ENCODE peak calls at places on chromosomes 2 and 18, in five cellular contexts. D is BE2C, L is H9, W is tibial nerve, H is cardiac muscle cell. A is an unnamed sample.

GRCh38 chr2:239106314-239106908 is 258.5 kb downstream of the TWIST2 start:
- DNase-seq in D (peak), L (peak), W (no peak), H (peak), A (peak)

GRCh38 chr2:62884086-62884485 is 166.5 kb upstream of the OTX1 start:
- DNase-seq in D (no peak), L (no peak), W (no peak), H (no peak), A (no peak)

GRCh38 chr2:8491296-8492048 is 190.4 kb upstream of the ID2 start:
- DNase-seq in D (no peak), L (no peak), W (no peak), H (no peak), A (no peak)

GRCh38 chr2:216677439-216678097 is 17.8 kb downstream of the IGFBP5 start:
- DNase-seq in D (no peak), L (no peak), W (no peak), H (no peak), A (no peak)

GRCh38 chr2:129877795-129878775 is 101.4 kb upstream of the RAB6C start:
- DNase-seq in D (no peak), L (peak), W (no peak), H (peak), A (peak)

GRCh38 chr18:3340015-3340681 is 78.2 kb downstream of the MYL12B start:
- DNase-seq in D (no peak), L (no peak), W (no peak), H (no peak), A (no peak)

GRCh38 chr2:49770919-49771318 is 616.6 kb upstream of the FSHR start:
- DNase-seq in D (peak), L (peak), W (no peak), H (peak), A (peak)

GRCh38 chr2:109612991-109613921 is 510 bp downstream of the SEPTIN10 start:
- DNase-seq in D (peak), L (peak), W (peak), H (peak), A (no peak)

GRCh38 chr2:96927420-96928171 is 57.7 kb upstream of the SEMA4C start:
- DNase-seq in D (no peak), L (no peak), W (no peak), H (no peak), A (peak)

GRCh38 chr2:239433777-239434396 is 33.1 kb upstream of the HDAC4 start:
- DNase-seq in D (no peak), L (no peak), W (no peak), H (no peak), A (peak)

GRCh38 chr18:7671105-7671504 is 104.0 kb downstream of the PTPRM start:
- DNase-seq in D (no peak), L (no peak), W (no peak), H (no peak), A (no peak)

GRCh38 chr2:239581352-239581901 is 180.6 kb upstream of the HDAC4 start:
- DNase-seq in D (no peak), L (no peak), W (no peak), H (no peak), A (no peak)

GRCh38 chr2:134258684-134259408 is 5.0 kb downstream of the MGAT5 start:
- DNase-seq in D (no peak), L (no peak), W (no peak), H (no peak), A (no peak)

GRCh38 chr2:68050353-68050752 is 12.5 kb downstream of the C1D start:
- DNase-seq in D (no peak), L (no peak), W (no peak), H (no peak), A (no peak)

GRCh38 chr2:152384992-152385391 is 50.0 kb downstream of the FMNL2 start:
- DNase-seq in D (no peak), L (no peak), W (no peak), H (no peak), A (no peak)

GRCh38 chr18:63152791-63153190 is 166.8 kb downstream of the BCL2 start:
- DNase-seq in D (no peak), L (no peak), W (no peak), H (no peak), A (no peak)

GRCh38 chr2:120442923-120443571 is 97.1 kb downstream of the INHBB start:
- DNase-seq in D (no peak), L (peak), W (no peak), H (peak), A (no peak)

GRCh38 chr2:220006152-220006551 is 378.7 kb downstream of the SLC4A3 start:
- DNase-seq in D (no peak), L (no peak), W (no peak), H (peak), A (no peak)

GRCh38 chr2:170824526-170825015 is 7.9 kb downstream of the GAD1 start:
- DNase-seq in D (no peak), L (no peak), W (no peak), H (no peak), A (no peak)

GRCh38 chr2:41950440-41950960 is 97.3 kb upstream of the PKDCC start:
- DNase-seq in D (no peak), L (no peak), W (no peak), H (no peak), A (no peak)

GRCh38 chr2:10832228-10832936 is 19.8 kb upstream of the PDIA6 start:
- DNase-seq in D (peak), L (peak), W (peak), H (peak), A (peak)

GRCh38 chr2:175853110-175853509 is 149.0 kb downstream of the LNPK start:
- DNase-seq in D (no peak), L (no peak), W (no peak), H (no peak), A (no peak)

GRCh38 chr2:232316382-232317190 is 62.0 kb upstream of the ALPP start:
- DNase-seq in D (no peak), L (no peak), W (no peak), H (peak), A (no peak)
- TF ChIP-seq CTCF in D (no peak), L (no peak), W (no peak), H (no peak), A (no peak)

GRCh38 chr2:52821631-52822030 is 946.0 kb upstream of the CHAC2 start:
- DNase-seq in D (no peak), L (no peak), W (no peak), H (peak), A (no peak)
- TF ChIP-seq CTCF in D (peak), L (peak), W (no peak), H (peak), A (peak)

GRCh38 chr18:51273435-51273834 is 76.0 kb upstream of the MEX3C start:
- DNase-seq in D (no peak), L (no peak), W (no peak), H (peak), A (peak)

GRCh38 chr18:51279367-51279984 is 82.0 kb upstream of the MEX3C start:
- DNase-seq in D (no peak), L (no peak), W (no peak), H (no peak), A (no peak)

GRCh38 chr18:51275712-51276473 is 78.4 kb upstream of the MEX3C start:
- DNase-seq in D (peak), L (no peak), W (no peak), H (peak), A (no peak)

GRCh38 chr18:51278045-51278649 is 80.7 kb upstream of the MEX3C start:
- DNase-seq in D (peak), L (peak), W (no peak), H (peak), A (no peak)
- TF ChIP-seq CTCF in D (peak), L (peak), W (no peak), H (peak), A (peak)

GRCh38 chr2:27890146-27891062 is at the start of the genes BABAM2 and RBKS:
- DNase-seq in D (peak), L (peak), W (peak), H (peak), A (peak)

GRCh38 chr2:27893031-27893430 is 2.5 kb downstream of the BABAM2 start:
- DNase-seq in D (no peak), L (no peak), W (no peak), H (no peak), A (no peak)

GRCh38 chr2:27889774-27890145 is 427 bp downstream of the RBKS start:
- DNase-seq in D (no peak), L (peak), W (no peak), H (no peak), A (no peak)

GRCh38 chr2:27891820-27892105 is 1.2 kb downstream of the BABAM2 start:
- DNase-seq in D (no peak), L (no peak), W (no peak), H (no peak), A (no peak)

GRCh38 chr2:27891063-27891819 is 712 bp downstream of the BABAM2 start:
- DNase-seq in D (peak), L (no peak), W (peak), H (peak), A (peak)
- TF ChIP-seq CTCF in D (no peak), L (no peak), W (no peak), H (no peak), A (no peak)

GRCh38 chr18:74082476-74083070 is 65.1 kb downstream of the FBXO15 start:
- DNase-seq in D (peak), L (peak), W (no peak), H (peak), A (peak)
- TF ChIP-seq CTCF in D (peak), L (peak), W (no peak), H (peak), A (peak)

DNA sequence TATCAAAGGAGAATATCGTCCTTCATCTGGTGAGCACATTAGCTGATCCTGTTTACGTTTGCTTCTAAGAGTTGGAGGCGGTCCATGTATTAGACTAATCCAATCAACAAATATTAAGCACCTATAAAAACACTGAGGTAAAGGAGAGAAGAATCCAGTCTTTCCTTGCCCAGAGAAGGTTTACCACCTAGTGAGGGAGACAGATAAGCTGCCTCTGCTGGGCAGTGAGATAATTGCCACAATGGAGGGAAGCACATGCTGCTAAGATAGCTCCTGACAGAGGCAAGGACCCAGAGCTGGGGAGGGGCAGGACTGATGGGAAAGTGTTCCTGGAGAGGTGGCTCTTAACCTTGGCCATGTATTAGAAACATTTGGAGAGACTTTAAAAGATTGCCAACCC is 36.7 kb upstream of the ST8SIA5 start:
- DNase-seq in D (peak), L (peak), W (no peak), H (peak), A (no peak)
- TF ChIP-seq CTCF in D (peak), L (peak), W (no peak), H (no peak), A (peak)

GRCh38 chr2:60880633-60880987 is 764 bp upstream of the REL start:
- DNase-seq in D (no peak), L (no peak), W (no peak), H (no peak), A (peak)

GRCh38 chr2:60882971-60883753 is 1.8 kb downstream of the REL start:
- DNase-seq in D (no peak), L (no peak), W (no peak), H (peak), A (no peak)

GRCh38 chr2:60884795-60885194 is 3.4 kb downstream of the REL start:
- DNase-seq in D (no peak), L (no peak), W (no peak), H (no peak), A (no peak)

GRCh38 chr2:60883896-60884295 is 2.5 kb downstream of the REL start:
- DNase-seq in D (no peak), L (no peak), W (no peak), H (no peak), A (no peak)

DNA sequence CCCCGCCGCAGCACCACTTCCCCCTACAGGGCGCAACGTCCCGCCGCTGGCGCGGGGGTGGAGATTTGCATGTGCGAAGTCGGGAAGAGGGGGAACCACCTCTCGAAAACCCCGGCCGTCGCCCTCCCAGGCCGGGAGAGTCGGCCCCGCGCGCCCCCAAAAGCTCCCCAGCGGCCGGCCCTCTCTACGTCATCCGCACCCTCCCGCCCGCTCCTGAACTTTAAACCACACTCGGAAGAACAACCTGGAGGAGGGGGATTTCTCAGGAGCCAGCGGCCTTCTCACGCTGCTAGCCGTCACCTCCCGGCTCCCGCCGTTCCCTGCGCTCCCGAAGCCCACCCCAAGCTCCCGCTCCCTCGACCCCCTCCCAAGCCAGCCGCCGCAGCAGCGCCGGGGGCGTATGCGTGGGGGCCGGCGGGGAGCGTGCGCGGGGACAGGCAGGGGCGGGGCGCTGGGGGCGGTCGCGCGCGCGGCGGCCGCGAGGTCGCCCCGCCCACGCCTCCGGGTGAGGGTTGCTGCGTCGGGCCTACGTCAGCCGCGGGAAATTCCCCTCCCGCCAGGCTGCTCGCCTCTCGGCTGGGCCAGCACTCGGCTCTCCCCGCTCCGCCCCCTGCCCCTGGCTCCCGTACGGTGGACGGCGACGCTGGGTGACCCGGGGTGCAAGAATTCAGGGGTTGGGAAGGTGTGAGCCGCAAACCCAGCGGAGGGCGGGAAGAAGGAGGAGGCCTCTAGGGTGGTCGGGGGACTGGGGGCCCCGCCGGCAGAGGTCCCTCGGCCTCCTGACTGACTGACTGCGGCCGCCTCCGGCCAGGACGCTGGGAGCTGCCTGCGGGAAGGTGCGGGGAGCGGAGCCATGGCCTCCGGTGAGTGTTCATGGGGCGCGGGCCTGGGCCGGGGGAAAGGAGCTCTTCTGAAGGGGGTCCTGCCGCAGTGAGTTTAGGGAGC is at the start of gene REL:
- DNase-seq in D (peak), L (peak), W (peak), H (peak), A (peak)
- TF ChIP-seq CTCF in D (peak), L (no peak), W (peak), H (peak), A (peak)

DNA sequence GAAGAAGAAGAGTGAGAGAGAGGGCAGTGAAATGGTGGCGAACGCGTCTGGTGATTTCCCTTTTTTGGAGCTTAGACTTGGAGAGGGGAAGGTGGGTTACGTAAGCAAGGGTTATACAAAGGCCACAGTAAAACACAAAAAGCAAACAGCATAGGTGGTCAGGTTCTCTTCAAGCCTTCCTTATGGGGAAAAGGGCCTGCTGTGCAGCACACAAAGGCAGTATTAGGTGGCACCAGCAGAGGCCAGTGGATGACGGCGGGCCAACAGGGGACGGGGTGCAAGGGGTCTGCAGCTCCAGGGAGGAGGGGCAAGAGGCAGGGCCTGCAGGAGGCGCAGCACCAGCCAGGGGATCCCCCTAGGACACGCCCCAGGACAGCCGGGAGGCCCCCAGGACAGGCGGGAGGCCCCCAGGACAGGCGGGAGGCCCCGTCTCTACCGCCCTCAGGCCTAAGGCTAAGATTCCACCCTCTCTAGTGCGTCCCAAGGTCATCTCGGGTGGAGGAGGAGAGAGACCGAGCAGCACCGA is 32.6 kb upstream of the NPC1 start:
- DNase-seq in D (no peak), L (peak), W (no peak), H (peak), A (no peak)
- TF ChIP-seq CTCF in D (peak), L (peak), W (no peak), H (peak), A (peak)

GRCh38 chr2:203279288-203279687 is 40.5 kb downstream of the CYP20A1 start:
- DNase-seq in D (no peak), L (no peak), W (no peak), H (no peak), A (no peak)
- TF ChIP-seq CTCF in D (no peak), L (peak), W (no peak), H (no peak), A (no peak)

A was measured in retinal pigment epithelial cell.